ENCODE peak calls at places on chromosomes 11 and 22, in six cellular contexts. I, U, Z, C, V and Y are unnamed samples.

GRCh38 chr11:68010058-68011041 is at the start of gene ALDH3B1:
- DNase-seq in I (peak), U (peak), Z (peak), C (peak), V (peak), Y (peak)

GRCh38 chr11:128840137-128840536 is 27.0 kb downstream of the KCNJ1 start:
- DNase-seq in I (no peak), U (no peak), Z (no peak), C (no peak), V (no peak), Y (no peak)

GRCh38 chr22:26648011-26648497 is 9.3 kb upstream of the MIAT start:
- DNase-seq in I (no peak), U (no peak), Z (no peak), C (no peak), V (no peak), Y (no peak)

GRCh38 chr22:45742866-45743450 is 71.3 kb downstream of the ATXN10 start:
- DNase-seq in I (no peak), U (no peak), Z (no peak), C (peak), V (no peak), Y (no peak)

GRCh38 chr11:69914286-69915150 is 95.3 kb upstream of the FGF3 start:
- DNase-seq in I (no peak), U (peak), Z (no peak), C (no peak), V (no peak), Y (no peak)

GRCh38 chr11:94128171-94128745 is 383 bp upstream of the PANX1 start:
- DNase-seq in I (peak), U (no peak), Z (no peak), C (no peak), V (peak), Y (no peak)

GRCh38 chr11:28798286-28798685 is 690.1 kb downstream of the METTL15 start:
- DNase-seq in I (no peak), U (no peak), Z (no peak), C (no peak), V (no peak), Y (no peak)

GRCh38 chr22:17477401-17477833 is 85.9 kb upstream of the SLC25A18 start:
- DNase-seq in I (no peak), U (no peak), Z (no peak), C (no peak), V (no peak), Y (peak)

GRCh38 chr11:92880391-92880790 is 89.1 kb upstream of the MTNR1B start:
- DNase-seq in I (no peak), U (no peak), Z (no peak), C (no peak), V (no peak), Y (no peak)

GRCh38 chr11:106463154-106463553 is 385.7 kb downstream of the AASDHPPT start:
- DNase-seq in I (no peak), U (no peak), Z (no peak), C (no peak), V (no peak), Y (no peak)

GRCh38 chr22:25645266-25645665 is 80.8 kb downstream of the GRK3 start:
- DNase-seq in I (no peak), U (no peak), Z (no peak), C (peak), V (no peak), Y (no peak)

GRCh38 chr11:105867742-105868141 is 154.3 kb downstream of the MSANTD4 start:
- DNase-seq in I (no peak), U (no peak), Z (no peak), C (peak), V (no peak), Y (no peak)

GRCh38 chr11:68145120-68145866 is 24.1 kb upstream of the CHKA start:
- DNase-seq in I (no peak), U (no peak), Z (peak), C (no peak), V (peak), Y (no peak)

GRCh38 chr22:50282361-50283144 is 12.4 kb upstream of the MAPK11 start:
- DNase-seq in I (no peak), U (no peak), Z (peak), C (peak), V (peak), Y (no peak)

GRCh38 chr11:123616505-123617198 is 37.8 kb downstream of the SCN3B start:
- DNase-seq in I (peak), U (no peak), Z (no peak), C (peak), V (no peak), Y (peak)

GRCh38 chr11:33685061-33685460 is 15.6 kb downstream of the C11orf91 start:
- DNase-seq in I (no peak), U (no peak), Z (no peak), C (peak), V (no peak), Y (no peak)

GRCh38 chr22:49765951-49766350 is 61.7 kb downstream of the BRD1 start:
- DNase-seq in I (no peak), U (no peak), Z (no peak), C (no peak), V (no peak), Y (no peak)

GRCh38 chr22:28801845-28802594 is 1.7 kb upstream of the XBP1 start:
- DNase-seq in I (no peak), U (no peak), Z (no peak), C (no peak), V (peak), Y (peak)

GRCh38 chr11:61814958-61815789 is 1.6 kb downstream of the FADS1 start:
- DNase-seq in I (peak), U (peak), Z (peak), C (peak), V (peak), Y (peak)

GRCh38 chr22:46547883-46548244 is 10.4 kb upstream of the CELSR1 start:
- DNase-seq in I (peak), U (peak), Z (no peak), C (peak), V (peak), Y (peak)

GRCh38 chr11:94705419-94705818 is 62.7 kb upstream of the AMOTL1 start:
- DNase-seq in I (no peak), U (no peak), Z (no peak), C (no peak), V (no peak), Y (no peak)

GRCh38 chr11:57761301-57762234 is at the start of gene CTNND1:
- DNase-seq in I (peak), U (peak), Z (peak), C (peak), V (peak), Y (peak)

GRCh38 chr11:1435820-1436467 is 46.2 kb downstream of the BRSK2 start:
- DNase-seq in I (no peak), U (no peak), Z (peak), C (no peak), V (no peak), Y (no peak)

GRCh38 chr11:114132427-114132826 is 72.9 kb downstream of the ZBTB16 start:
- DNase-seq in I (no peak), U (no peak), Z (no peak), C (no peak), V (no peak), Y (no peak)

GRCh38 chr11:69050592-69051380 is 2.1 kb downstream of the TPCN2 start:
- DNase-seq in I (no peak), U (no peak), Z (no peak), C (no peak), V (no peak), Y (no peak)

GRCh38 chr22:49431559-49431958 is 396.1 kb downstream of the BRD1 start:
- DNase-seq in I (no peak), U (no peak), Z (no peak), C (no peak), V (no peak), Y (no peak)

GRCh38 chr11:47324520-47324919 is 28.0 kb downstream of the MYBPC3 start:
- DNase-seq in I (no peak), U (no peak), Z (no peak), C (no peak), V (no peak), Y (no peak)

GRCh38 chr11:128359515-128359914 is 227.8 kb downstream of the ETS1 start:
- DNase-seq in I (no peak), U (no peak), Z (no peak), C (peak), V (no peak), Y (no peak)

GRCh38 chr22:19965771-19966709 is 24.4 kb upstream of the TXNRD2 start:
- DNase-seq in I (no peak), U (no peak), Z (no peak), C (no peak), V (peak), Y (no peak)

GRCh38 chr22:26471522-26471921 is 12.1 kb downstream of the HPS4 start:
- DNase-seq in I (no peak), U (no peak), Z (peak), C (peak), V (no peak), Y (no peak)

GRCh38 chr11:45779602-45780001 is 25.3 kb upstream of the SLC35C1 start:
- DNase-seq in I (no peak), U (no peak), Z (no peak), C (no peak), V (no peak), Y (no peak)

GRCh38 chr22:49724893-49725489 is 102.7 kb downstream of the BRD1 start:
- DNase-seq in I (no peak), U (no peak), Z (peak), C (peak), V (peak), Y (peak)

GRCh38 chr11:29914203-29914930 is 102.5 kb downstream of the KCNA4 start:
- DNase-seq in I (no peak), U (no peak), Z (no peak), C (no peak), V (no peak), Y (no peak)

GRCh38 chr11:15158351-15159015 is 43.8 kb downstream of the INSC start:
- DNase-seq in I (no peak), U (no peak), Z (no peak), C (peak), V (no peak), Y (no peak)

GRCh38 chr11:114173836-114174235 is 114.3 kb downstream of the ZBTB16 start:
- DNase-seq in I (no peak), U (no peak), Z (no peak), C (no peak), V (no peak), Y (no peak)

GRCh38 chr11:73107597-73107996 is 34.5 kb downstream of the FCHSD2 start:
- DNase-seq in I (no peak), U (no peak), Z (no peak), C (no peak), V (no peak), Y (no peak)

GRCh38 chr11:44387825-44388224 is 77.9 kb upstream of the ALX4 start:
- DNase-seq in I (no peak), U (no peak), Z (no peak), C (no peak), V (no peak), Y (no peak)

DNA sequence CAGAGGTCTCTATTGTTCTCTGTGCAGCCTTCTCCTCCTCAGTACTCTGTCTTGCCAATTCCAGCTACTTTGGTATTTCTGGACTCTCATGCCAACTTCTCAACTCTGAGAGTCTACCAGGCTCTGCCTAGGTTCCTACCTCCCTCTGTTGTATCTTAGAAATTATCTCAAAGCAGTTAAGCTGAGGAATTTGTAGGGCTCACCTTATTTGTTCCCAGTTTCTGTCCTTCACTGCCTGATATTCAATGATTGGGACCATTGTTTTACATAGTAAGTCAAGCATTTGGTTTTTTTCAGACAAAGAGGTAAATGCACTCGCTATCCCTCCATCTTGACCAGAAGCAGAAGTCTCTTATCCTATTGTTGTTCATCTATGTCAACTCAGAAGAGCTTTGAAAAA is 205.0 kb upstream of the PGR start:
- DNase-seq in I (no peak), U (no peak), Z (no peak), C (no peak), V (no peak), Y (no peak)
- TF ChIP-seq CTCF in I (no peak), U (no peak), Z (no peak), C (no peak), V (no peak), Y (no peak)

GRCh38 chr11:59756845-59757244 is 1.7 kb downstream of the STX3 start:
- DNase-seq in I (peak), U (no peak), Z (peak), C (peak), V (peak), Y (peak)
- H3K4me3 ChIP-seq in I (no peak), U (peak), Z (peak), C (no peak), V (no peak), Y (no peak)

DNA sequence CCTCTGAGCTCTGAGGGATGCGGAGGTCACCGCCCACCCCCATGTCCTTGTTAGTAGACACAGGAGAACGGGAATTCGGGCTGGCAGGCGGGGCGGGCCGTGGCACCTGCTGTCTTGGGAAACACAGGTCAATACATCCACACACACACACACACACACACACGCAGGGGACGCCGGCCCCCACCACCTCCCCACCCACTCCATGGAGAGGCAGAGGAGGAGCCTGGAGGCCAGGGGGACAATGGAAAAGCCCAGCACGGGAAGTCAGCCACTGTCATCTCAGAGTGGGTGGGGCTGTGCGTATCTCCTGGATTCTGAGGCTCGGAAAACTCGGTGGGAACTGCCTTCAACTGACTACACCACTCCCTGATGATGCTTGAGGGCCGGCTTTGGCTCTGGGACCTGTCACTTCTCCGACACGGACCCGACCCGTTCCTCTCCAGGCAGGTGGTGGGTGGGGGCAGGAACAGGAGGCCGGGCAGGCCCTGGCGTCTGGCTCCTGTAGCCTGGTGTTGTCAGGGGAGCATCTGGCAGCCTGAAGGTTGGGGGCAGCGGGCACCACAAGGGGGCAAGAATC is 18.5 kb upstream of the TMEM184B start:
- DNase-seq in I (no peak), U (no peak), Z (no peak), C (no peak), V (no peak), Y (no peak)
- TF ChIP-seq POLR2A in I (no peak), U (no peak), Z (no peak), C (no peak), V (no peak), Y (no peak)

GRCh38 chr22:44311104-44311854 is 1.5 kb downstream of the SHISAL1 start:
- DNase-seq in I (no peak), U (no peak), Z (no peak), C (no peak), V (no peak), Y (no peak)
- TF ChIP-seq CTCF in I (no peak), U (no peak), Z (no peak), C (peak), V (no peak), Y (no peak)

GRCh38 chr22:29883831-29884139 is 811 bp downstream of the MTMR3 start:
- DNase-seq in I (no peak), U (no peak), Z (no peak), C (peak), V (no peak), Y (no peak)

GRCh38 chr22:29883045-29883830 is at the start of gene MTMR3:
- DNase-seq in I (peak), U (peak), Z (peak), C (peak), V (peak), Y (peak)

GRCh38 chr22:29887358-29887757 is 4.4 kb downstream of the MTMR3 start:
- DNase-seq in I (no peak), U (no peak), Z (no peak), C (no peak), V (no peak), Y (no peak)

GRCh38 chr22:29886601-29887000 is 3.6 kb downstream of the MTMR3 start:
- DNase-seq in I (no peak), U (no peak), Z (no peak), C (no peak), V (no peak), Y (no peak)

GRCh38 chr22:29885610-29886009 is 2.6 kb downstream of the MTMR3 start:
- DNase-seq in I (no peak), U (no peak), Z (no peak), C (no peak), V (no peak), Y (no peak)
- H3K4me3 ChIP-seq in I (no peak), U (no peak), Z (no peak), C (no peak), V (no peak), Y (no peak)